ENCODE peak calls at places on chromosomes 3 and 15, in seven cellular contexts. I is mucosa of gallbladder, Y is cardiac septum, O is BE2C, R is cardiac muscle cell, F is NAMALWA, M is GM04503. J is an unnamed sample.
A peak's percentile ranks its signal among the peaks of the same experiment; 100 is the strongest.

GRCh38 chr15:59176653-59177444 is 29.8 kb upstream of the LDHAL6B start:
- DNase-seq in I (no peak), Y (no peak), O (no peak), R (no peak), F (no peak), M (no peak), J (no peak)

GRCh38 chr15:62896969-62897486 is 145.5 kb upstream of the TPM1 start:
- DNase-seq in I (peak; percentile 94), Y (peak; percentile 96), O (peak; percentile 77), R (peak; percentile 98), F (no peak), M (peak; percentile 97), J (no peak)

GRCh38 chr15:93321881-93322282 is 232.9 kb upstream of the RGMA start:
- DNase-seq in I (no peak), Y (no peak), O (no peak), R (no peak), F (no peak), M (no peak), J (no peak)

GRCh38 chr3:186108106-186108940 is 566 bp downstream of the ETV5 start:
- DNase-seq in I (no peak), Y (no peak), O (peak; percentile 92), R (peak; percentile 64), F (no peak), M (no peak), J (no peak)

GRCh38 chr15:81337713-81338157 is 13.8 kb upstream of the STARD5 start:
- DNase-seq in I (no peak), Y (no peak), O (no peak), R (peak; percentile 46), F (no peak), M (peak; percentile 39), J (no peak)

GRCh38 chr15:91908401-91908800 is 54.9 kb downstream of the SLCO3A1 start:
- DNase-seq in I (no peak), Y (no peak), O (no peak), R (peak; percentile 56), F (no peak), M (peak; percentile 13), J (no peak)

GRCh38 chr3:177629276-177629675 is 432.0 kb upstream of the TBL1XR1 start:
- DNase-seq in I (no peak), Y (no peak), O (no peak), R (peak; percentile 33), F (no peak), M (no peak), J (no peak)

GRCh38 chr3:65523878-65524277 is 514.8 kb downstream of the MAGI1 start:
- DNase-seq in I (no peak), Y (no peak), O (no peak), R (no peak), F (no peak), M (no peak), J (no peak)

GRCh38 chr15:64237677-64238076 is 74.9 kb upstream of the PPIB start:
- DNase-seq in I (no peak), Y (no peak), O (no peak), R (no peak), F (no peak), M (no peak), J (no peak)

GRCh38 chr15:28182731-28183130 is 83.6 kb upstream of the OCA2 start:
- DNase-seq in I (no peak), Y (no peak), O (no peak), R (no peak), F (no peak), M (no peak), J (no peak)

GRCh38 chr3:30681276-30682211 is 75.1 kb downstream of the TGFBR2 start:
- DNase-seq in I (peak; percentile 44), Y (no peak), O (peak; percentile 58), R (peak; percentile 62), F (no peak), M (peak; percentile 35), J (no peak)

GRCh38 chr15:33126559-33127290 is 67.8 kb downstream of the FMN1 start:
- DNase-seq in I (peak; percentile 54), Y (peak; percentile 78), O (peak; percentile 73), R (peak; percentile 96), F (peak; percentile 55), M (peak; percentile 80), J (peak; percentile 76)

GRCh38 chr3:129160891-129161859 is at the start of gene ISY1:
- DNase-seq in I (peak; percentile 93), Y (peak; percentile 94), O (peak; percentile 91), R (peak; percentile 98), F (peak; percentile 97), M (peak; percentile 84), J (peak; percentile 95)

GRCh38 chr3:158743664-158744566 is 11.7 kb upstream of the RARRES1 start:
- DNase-seq in I (no peak), Y (no peak), O (no peak), R (no peak), F (peak; percentile 53), M (no peak), J (no peak)

GRCh38 chr3:138359549-138360271 is 11.3 kb downstream of the MRAS start:
- DNase-seq in I (no peak), Y (no peak), O (no peak), R (no peak), F (no peak), M (no peak), J (no peak)

GRCh38 chr15:55407631-55407948 is 569 bp downstream of the CCPG1 start:
- DNase-seq in I (peak; percentile 49), Y (no peak), O (no peak), R (no peak), F (no peak), M (no peak), J (peak; percentile 18)

GRCh38 chr15:67066041-67067021 is 929 bp downstream of the SMAD3 start:
- DNase-seq in I (no peak), Y (no peak), O (peak; percentile 41), R (no peak), F (peak; percentile 44), M (no peak), J (no peak)

GRCh38 chr3:44099566-44100297 is 142.0 kb upstream of the TOPAZ1 start:
- DNase-seq in I (no peak), Y (no peak), O (no peak), R (peak; percentile 3), F (no peak), M (no peak), J (no peak)

GRCh38 chr15:39365161-39365560 is 215.7 kb upstream of the THBS1 start:
- DNase-seq in I (no peak), Y (no peak), O (no peak), R (peak; percentile 9), F (no peak), M (peak; percentile 60), J (no peak)

GRCh38 chr3:42056840-42057239 is 34.3 kb upstream of the TRAK1 start:
- DNase-seq in I (no peak), Y (peak; percentile 73), O (no peak), R (no peak), F (no peak), M (no peak), J (no peak)

GRCh38 chr15:83310521-83311456 is 26.3 kb upstream of the BNC1 start:
- DNase-seq in I (no peak), Y (no peak), O (no peak), R (peak; percentile 73), F (no peak), M (no peak), J (no peak)

GRCh38 chr15:40029979-40030893 is 8.7 kb downstream of the SRP14 start:
- DNase-seq in I (no peak), Y (no peak), O (peak; percentile 45), R (no peak), F (peak; percentile 34), M (no peak), J (no peak)

J was measured in NCI-H2107.